ENCODE peak calls at places on chromosome 19, in eight cellular contexts. H is C1 segment of cervical spinal cord, D is NCI-H446, F is GDM1, Y is omental fat pad, E is neural crest cell, V is pancreas, C is NAMALWA. W is an unnamed sample.

GRCh38 chr19:6068711-6069110 is 41.6 kb downstream of the RFX2 start:
- DNase-seq in C (no peak), E (no peak), V (no peak), F (no peak), D (no peak), H (no peak), Y (peak; percentile 22), W (peak; percentile 53)

GRCh38 chr19:45152504-45153338 is 8.1 kb downstream of the NKPD1 start:
- DNase-seq in V (peak; percentile 54), F (no peak), C (no peak), H (no peak), D (no peak), Y (no peak), E (no peak), W (peak; percentile 61)

GRCh38 chr19:35264281-35265125 is 4.3 kb upstream of the USF2 start:
- DNase-seq in F (no peak), Y (no peak), D (no peak), V (peak; percentile 14), H (no peak), E (no peak), C (no peak), W (no peak)

GRCh38 chr19:34393031-34393430 is 11.2 kb upstream of the PDCD2L start:
- DNase-seq in D (no peak), Y (no peak), C (no peak), E (no peak), V (no peak), F (no peak), H (no peak), W (no peak)

GRCh38 chr19:53037101-53038097 is 7.1 kb upstream of the ERVV-2 start:
- DNase-seq in H (no peak), F (no peak), V (peak; percentile 26), C (no peak), Y (no peak), D (no peak), E (peak; percentile 20), W (no peak)

GRCh38 chr19:30313353-30313750 is 58.8 kb upstream of the ZNF536 start:
- DNase-seq in Y (no peak), F (no peak), E (no peak), D (no peak), H (no peak), C (no peak), V (no peak), W (no peak)

GRCh38 chr19:38506723-38507550 is 73.4 kb downstream of the RYR1 start:
- DNase-seq in D (peak; percentile 65), E (peak; percentile 48), H (no peak), F (peak; percentile 86), Y (peak; percentile 47), V (peak; percentile 82), C (peak; percentile 96), W (peak; percentile 85)

GRCh38 chr19:58372311-58373133 is 8.3 kb downstream of the ZNF837 start:
- DNase-seq in C (no peak), V (no peak), F (no peak), Y (no peak), D (no peak), H (no peak), E (no peak), W (no peak)

GRCh38 chr19:21593008-21593427 is 87.6 kb downstream of the ZNF429 start:
- DNase-seq in E (no peak), V (no peak), C (no peak), D (no peak), F (no peak), H (no peak), Y (no peak), W (no peak)

GRCh38 chr19:53655042-53655665 is 23.4 kb downstream of the DPRX start:
- DNase-seq in C (peak; percentile 2), E (no peak), D (no peak), V (no peak), Y (no peak), F (no peak), H (no peak), W (no peak)

GRCh38 chr19:14764401-14764800 is 14.0 kb downstream of the ADGRE2 start:
- DNase-seq in Y (no peak), D (no peak), V (no peak), E (no peak), C (no peak), F (no peak), H (no peak), W (no peak)

GRCh38 chr19:1082165-1082927 is 12.8 kb downstream of the POLR2E start:
- DNase-seq in F (peak; percentile 18), C (peak; percentile 94), E (peak; percentile 68), V (peak; percentile 91), D (no peak), H (no peak), Y (no peak), W (no peak)

GRCh38 chr19:29260477-29261317 is 47.7 kb upstream of the UQCRFS1 start:
- DNase-seq in Y (no peak), F (peak; percentile 8), E (peak; percentile 53), C (peak; percentile 73), V (no peak), D (peak; percentile 56), H (no peak), W (no peak)

GRCh38 chr19:13018037-13018914 is 23.0 kb downstream of the NFIX start:
- DNase-seq in V (no peak), F (no peak), D (peak; percentile 90), E (no peak), H (no peak), C (no peak), Y (no peak), W (no peak)

GRCh38 chr19:40932008-40932959 is 50.3 kb upstream of the CYP2A7 start:
- DNase-seq in V (no peak), F (no peak), E (no peak), H (no peak), C (no peak), Y (no peak), D (no peak), W (no peak)

GRCh38 chr19:47497073-47497766 is 13.2 kb upstream of the KPTN start:
- DNase-seq in Y (no peak), H (no peak), C (no peak), V (no peak), D (peak; percentile 35), F (no peak), E (no peak), W (no peak)

GRCh38 chr19:1449467-1450442 is at the start of gene APC2:
- DNase-seq in F (no peak), D (peak; percentile 62), H (peak; percentile 39), E (peak; percentile 75), V (no peak), C (peak; percentile 66), Y (no peak), W (no peak)

GRCh38 chr19:46901701-46902401 is 41.1 kb downstream of the ARHGAP35 start:
- DNase-seq in F (no peak), C (no peak), V (no peak), H (no peak), E (no peak), Y (no peak), D (no peak), W (no peak)

GRCh38 chr19:57406516-57407123 is 4.3 kb upstream of the ZNF17 start:
- DNase-seq in H (no peak), D (no peak), C (peak; percentile 87), V (peak; percentile 53), Y (peak; percentile 25), F (peak; percentile 12), E (peak; percentile 70), W (no peak)

GRCh38 chr19:28074773-28075172 is 1138.2 kb downstream of the UQCRFS1 start:
- DNase-seq in Y (no peak), V (no peak), E (no peak), H (no peak), F (no peak), D (no peak), C (peak; percentile 24), W (no peak)

GRCh38 chr19:44657211-44657921 is 13.7 kb downstream of the PVR start:
- DNase-seq in F (peak; percentile 48), D (peak; percentile 48), H (no peak), Y (peak; percentile 64), C (peak; percentile 84), V (peak; percentile 67), E (peak; percentile 79), W (peak; percentile 63)

GRCh38 chr19:1531587-1531986 is 7.7 kb downstream of the PLK5 start:
- DNase-seq in D (no peak), F (no peak), H (no peak), E (no peak), C (no peak), V (no peak), Y (no peak), W (no peak)

GRCh38 chr19:17534767-17535166 is 20.7 kb upstream of the COLGALT1 start:
- DNase-seq in E (no peak), C (no peak), H (no peak), D (no peak), Y (no peak), V (no peak), F (no peak), W (no peak)

GRCh38 chr19:15893498-15893897 is 4.4 kb downstream of the CYP4F2 start:
- DNase-seq in F (no peak), E (no peak), D (no peak), V (no peak), C (no peak), Y (no peak), H (no peak), W (no peak)

GRCh38 chr19:18650048-18650435 is 13.2 kb downstream of the KLHL26 start:
- DNase-seq in H (no peak), D (no peak), C (no peak), F (no peak), Y (no peak), V (no peak), E (no peak), W (peak; percentile 92)

GRCh38 chr19:10230904-10231623 is at the start of gene S1PR2:
- DNase-seq in H (no peak), D (peak; percentile 68), F (no peak), C (peak; percentile 88), Y (no peak), V (peak; percentile 71), E (peak; percentile 75), W (peak; percentile 80)

GRCh38 chr19:29216021-29216420 is 3.1 kb upstream of the UQCRFS1 start:
- DNase-seq in D (no peak), V (no peak), H (no peak), C (no peak), F (no peak), E (no peak), Y (no peak), W (no peak)

GRCh38 chr19:17751103-17751911 is at the start of gene FCHO1:
- DNase-seq in E (no peak), V (no peak), F (no peak), Y (no peak), H (no peak), D (no peak), C (peak; percentile 90), W (no peak)

GRCh38 chr19:50358483-50359431 is 6.7 kb downstream of the NAPSA start:
- DNase-seq in Y (no peak), D (peak; percentile 84), V (peak; percentile 77), C (peak; percentile 92), H (no peak), F (peak; percentile 80), E (no peak), W (no peak)

GRCh38 chr19:17510220-17510993 is 1.0 kb upstream of the PGLS start:
- DNase-seq in E (no peak), C (no peak), F (no peak), Y (no peak), V (no peak), D (no peak), H (no peak), W (no peak)

W was measured in right atrium auricular region.